ENCODE peak calls at places on chromosome 9, in four cellular contexts. T, Z, S and D are unnamed samples.

GRCh38 chr9:94761506-94761905 is 35.0 kb downstream of the AOPEP start:
- DNase-seq in T (no peak), Z (no peak), S (no peak), D (no peak)

GRCh38 chr9:93964685-93965084 is 9.5 kb upstream of the BARX1 start:
- DNase-seq in T (no peak), Z (no peak), S (no peak), D (no peak)

GRCh38 chr9:133155156-133155555 is 8.6 kb downstream of the GBGT1 start:
- DNase-seq in S (no peak), T (no peak), Z (no peak), D (no peak)

GRCh38 chr9:83196946-83197345 is 134.0 kb upstream of the RASEF start:
- DNase-seq in S (no peak), Z (no peak), T (no peak), D (no peak)

GRCh38 chr9:20297646-20298084 is 324.6 kb downstream of the MLLT3 start:
- DNase-seq in Z (no peak), T (peak), S (no peak), D (no peak)

GRCh38 chr9:12790883-12791282 is 16.1 kb downstream of the LURAP1L start:
- DNase-seq in Z (no peak), T (no peak), S (no peak), D (no peak)

GRCh38 chr9:15453956-15454355 is 31.3 kb downstream of the SNAPC3 start:
- DNase-seq in Z (no peak), T (no peak), S (no peak), D (no peak)

GRCh38 chr9:77475641-77476473 is 172.3 kb downstream of the GNA14 start:
- DNase-seq in S (no peak), T (peak), Z (no peak), D (no peak)

GRCh38 chr9:37632479-37632878 is 18.3 kb upstream of the FRMPD1 start:
- DNase-seq in S (no peak), T (no peak), Z (no peak), D (no peak)

GRCh38 chr9:121261107-121261460 is 6.9 kb upstream of the GSN start:
- DNase-seq in T (no peak), S (no peak), Z (no peak), D (no peak)

GRCh38 chr9:125750656-125751035 is 3.5 kb downstream of the PBX3 start:
- DNase-seq in Z (no peak), T (no peak), S (no peak), D (no peak)

GRCh38 chr9:129313331-129313955 is 135.4 kb upstream of the IER5L start:
- DNase-seq in T (no peak), Z (peak), S (peak), D (no peak)

GRCh38 chr9:97594414-97594921 is 38.7 kb downstream of the TSTD2 start:
- DNase-seq in S (no peak), T (no peak), Z (no peak), D (no peak)

GRCh38 chr9:121123816-121124536 is 49.2 kb downstream of the CNTRL start:
- DNase-seq in S (no peak), T (no peak), Z (no peak), D (no peak)

GRCh38 chr9:123048748-123049147 is 15.3 kb downstream of the GPR21 start:
- DNase-seq in S (no peak), T (no peak), Z (no peak), D (no peak)

GRCh38 chr9:33297455-33297854 is 7.1 kb downstream of the NFX1 start:
- DNase-seq in Z (no peak), T (no peak), S (no peak), D (no peak)
- H3K4me3 ChIP-seq in Z (no peak), T (no peak), S (no peak), D (no peak)

GRCh38 chr9:70392189-70392588 is 22.3 kb downstream of the KLF9 start:
- DNase-seq in T (no peak), S (no peak), Z (no peak), D (no peak)
- TF ChIP-seq CTCF in T (peak), S (peak), Z (peak), D (peak)

GRCh38 chr9:114426046-114426948 is 38.5 kb upstream of the AKNA start:
- DNase-seq in T (no peak), Z (peak), S (no peak), D (no peak)
- H3K4me3 ChIP-seq in T (no peak), Z (no peak), S (no peak), D (no peak)

GRCh38 chr9:80400624-80401230 is 829.0 kb downstream of the TLE4 start:
- DNase-seq in T (no peak), Z (no peak), S (no peak), D (no peak)
- TF ChIP-seq CTCF in T (no peak), Z (no peak), S (no peak), D (no peak)

GRCh38 chr9:107744873-107745272 is 255.3 kb upstream of the KLF4 start:
- DNase-seq in T (no peak), Z (no peak), S (no peak), D (no peak)
- H3K4me3 ChIP-seq in T (no peak), Z (no peak), S (no peak), D (no peak)

DNA sequence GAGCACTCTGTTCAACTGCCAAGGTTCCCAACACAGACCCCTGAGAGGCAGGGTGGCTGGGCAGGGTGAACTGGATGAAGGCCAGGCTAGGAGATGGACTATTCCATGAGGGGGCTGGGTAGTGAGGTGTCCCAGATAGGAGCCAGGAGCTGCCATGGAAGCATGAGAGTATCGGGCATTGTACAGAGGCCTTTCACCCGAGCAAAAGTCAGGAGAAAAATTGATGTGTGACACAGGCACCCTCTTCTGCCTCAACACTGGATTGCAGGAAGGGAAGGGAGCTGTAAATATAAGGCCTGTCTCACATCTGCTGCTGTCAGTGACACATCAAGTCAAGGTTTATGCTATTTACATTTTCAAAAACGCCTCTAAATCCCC is 74.6 kb downstream of the UBAP1 start:
- DNase-seq in S (no peak), Z (no peak), T (peak), D (no peak)
- TF ChIP-seq CTCF in S (peak), Z (no peak), T (peak), D (peak)

GRCh38 chr9:68692519-68692918 is 12.5 kb upstream of the PIP5K1B start:
- DNase-seq in S (no peak), Z (no peak), T (no peak), D (no peak)

GRCh38 chr9:68685213-68685612 is 19.8 kb upstream of the PIP5K1B start:
- DNase-seq in T (no peak), S (no peak), Z (no peak), D (no peak)

GRCh38 chr9:68694125-68694524 is 10.9 kb upstream of the PIP5K1B start:
- DNase-seq in Z (no peak), T (no peak), S (no peak), D (no peak)

GRCh38 chr9:68685770-68686169 is 19.3 kb upstream of the PIP5K1B start:
- DNase-seq in T (no peak), S (no peak), Z (no peak), D (no peak)

GRCh38 chr9:68690088-68690487 is 15.0 kb upstream of the PIP5K1B start:
- DNase-seq in Z (peak), T (no peak), S (no peak), D (peak)
- H3K4me3 ChIP-seq in Z (no peak), T (no peak), S (no peak), D (no peak)